ENCODE peak calls at places on chromosome 15, in seven cellular contexts. T, M, C, J, O, K and V are unnamed samples.

GRCh38 chr15:58243083-58243482 is 104.9 kb downstream of the AQP9 start:
- DNase-seq in T (no peak), M (no peak), C (no peak), J (no peak), O (no peak), K (no peak), V (no peak)

GRCh38 chr15:50880651-50881114 is 27.8 kb upstream of the AP4E1 start:
- DNase-seq in T (no peak), M (peak; percentile 54), C (peak; percentile 76), J (no peak), O (no peak), K (no peak), V (peak; percentile 70)

GRCh38 chr15:75230524-75231371 is 27.4 kb upstream of the GOLGA6C start:
- DNase-seq in T (no peak), M (no peak), C (no peak), J (no peak), O (no peak), K (peak; percentile 41), V (no peak)

GRCh38 chr15:51732661-51733060 is 4.8 kb downstream of the LYSMD2 start:
- DNase-seq in T (no peak), M (no peak), C (no peak), J (no peak), O (no peak), K (no peak), V (no peak)

GRCh38 chr15:41862515-41863116 is 24.0 kb downstream of the PLA2G4B start:
- DNase-seq in T (no peak), M (no peak), C (no peak), J (no peak), O (no peak), K (no peak), V (peak; percentile 11)

GRCh38 chr15:75043509-75044257 is 20.3 kb downstream of the PPCDC start:
- DNase-seq in T (peak; percentile 95), M (peak; percentile 99), C (peak; percentile 100), J (peak; percentile 95), O (peak; percentile 93), K (no peak), V (peak; percentile 98)

GRCh38 chr15:65095011-65095746 is 18.6 kb downstream of the KBTBD13 start:
- DNase-seq in T (no peak), M (no peak), C (no peak), J (no peak), O (no peak), K (no peak), V (no peak)

GRCh38 chr15:24761704-24762302 is 86.2 kb downstream of the NPAP1 start:
- DNase-seq in T (no peak), M (peak; percentile 1), C (peak; percentile 4), J (no peak), O (no peak), K (no peak), V (no peak)

GRCh38 chr15:74906193-74906449 is 530 bp downstream of the FAM219B start:
- DNase-seq in T (peak; percentile 35), M (no peak), C (no peak), J (no peak), O (no peak), K (peak; percentile 70), V (no peak)

GRCh38 chr15:80619677-80620076 is 75.4 kb upstream of the ABHD17C start:
- DNase-seq in T (no peak), M (no peak), C (no peak), J (no peak), O (no peak), K (peak; percentile 9), V (no peak)
- TF ChIP-seq CTCF in T (peak; percentile 58), M (no peak), C (peak; percentile 38), J (no peak), O (peak; percentile 39), K (peak; percentile 26), V (no peak)

DNA sequence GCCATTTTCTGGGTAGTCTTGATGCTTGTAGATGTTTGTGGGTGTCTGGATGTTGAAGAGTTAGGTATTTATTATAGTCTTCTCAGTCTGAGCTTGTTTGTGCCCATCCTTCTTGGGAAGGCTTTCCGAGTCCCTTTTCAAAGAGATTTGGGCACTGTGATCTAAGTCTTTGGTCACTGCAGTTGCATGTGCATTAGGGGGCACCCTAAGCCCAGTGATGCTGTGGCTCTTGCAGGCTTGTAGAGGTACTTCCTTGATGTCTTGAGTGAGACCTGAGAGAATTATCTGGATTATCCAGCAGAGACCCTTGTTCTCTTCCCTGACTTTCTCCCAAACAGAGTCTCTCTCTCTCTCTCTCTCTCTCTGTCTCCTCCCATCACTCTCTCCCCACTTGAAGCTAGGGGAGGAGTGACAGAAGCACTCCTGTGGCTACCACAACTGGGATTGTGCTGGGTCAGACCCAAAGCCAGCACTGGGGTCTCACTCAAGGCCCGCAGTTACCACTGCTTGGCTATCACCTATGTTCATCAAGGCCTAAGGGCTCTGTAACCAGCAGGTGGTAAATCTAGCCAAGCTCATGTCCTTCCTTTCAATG is 68.5 kb downstream of the TMCO5A start:
- DNase-seq in T (peak; percentile 50), M (peak; percentile 60), C (peak; percentile 83), J (no peak), O (peak; percentile 47), K (peak; percentile 81), V (peak; percentile 75)
- TF ChIP-seq CTCF in T (peak; percentile 71), M (peak; percentile 87), C (peak; percentile 80), J (no peak), O (peak; percentile 67), K (peak; percentile 82), V (peak; percentile 90)

DNA sequence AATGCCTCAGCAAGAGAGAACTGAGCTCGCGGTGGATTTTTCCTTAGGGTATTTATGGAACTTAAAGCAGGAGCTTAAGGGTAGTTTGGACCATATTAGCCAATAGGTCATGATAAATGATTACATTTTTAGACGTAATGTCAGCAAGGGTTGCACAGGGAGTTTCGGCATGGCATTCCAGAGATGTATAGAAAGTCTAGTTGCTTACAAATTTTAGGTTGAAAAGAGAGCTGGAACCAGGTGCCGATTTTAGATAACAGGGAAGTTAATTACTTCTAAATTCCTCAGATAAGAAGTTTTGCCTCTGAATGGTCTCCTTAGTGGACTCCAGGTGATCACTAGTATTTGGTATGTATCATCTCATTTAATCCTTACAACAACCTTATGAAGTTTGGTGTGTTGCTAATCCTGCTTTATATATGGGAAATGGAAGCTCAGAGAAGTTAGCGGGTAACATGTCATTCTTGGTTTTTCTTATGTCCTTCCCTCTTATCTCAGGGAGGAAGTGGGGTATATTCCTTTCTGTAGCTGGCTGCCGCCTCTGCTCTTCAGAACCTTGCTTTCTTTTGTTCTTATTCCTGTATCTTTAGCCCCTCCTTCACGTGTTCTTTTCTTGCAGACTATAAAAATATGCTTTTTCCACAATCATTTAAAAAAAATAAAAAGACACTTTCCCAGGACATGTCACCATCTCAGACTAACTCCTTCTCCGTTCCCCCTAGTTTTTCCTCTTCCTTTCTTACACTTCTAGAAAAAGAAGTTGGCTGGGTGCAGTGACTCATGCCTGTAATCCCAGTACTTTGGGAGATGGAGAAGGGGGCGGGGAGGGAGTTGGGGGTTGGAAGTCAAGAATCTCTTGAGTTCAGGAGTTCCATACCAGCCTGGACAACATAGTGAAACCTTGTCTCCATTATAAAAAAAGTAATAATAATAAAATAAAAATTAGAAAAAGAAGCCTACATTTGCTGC is 25.7 kb downstream of the IQGAP1 start:
- DNase-seq in T (no peak), M (peak; percentile 58), C (peak; percentile 77), J (no peak), O (no peak), K (no peak), V (peak; percentile 67)
- TF ChIP-seq CTCF in T (no peak), M (no peak), C (no peak), J (no peak), O (no peak), K (no peak), V (no peak)

GRCh38 chr15:39127925-39128617 is 452.8 kb upstream of the THBS1 start:
- DNase-seq in T (no peak), M (peak; percentile 99), C (peak; percentile 96), J (no peak), O (no peak), K (peak; percentile 16), V (peak; percentile 80)

GRCh38 chr15:39124155-39124924 is 456.5 kb upstream of the THBS1 start:
- DNase-seq in T (no peak), M (peak; percentile 81), C (peak; percentile 27), J (no peak), O (no peak), K (no peak), V (no peak)

GRCh38 chr15:39127151-39127815 is 453.6 kb upstream of the THBS1 start:
- DNase-seq in T (no peak), M (peak; percentile 76), C (no peak), J (no peak), O (no peak), K (no peak), V (no peak)

GRCh38 chr15:39124925-39125625 is 455.8 kb upstream of the THBS1 start:
- DNase-seq in T (no peak), M (peak; percentile 64), C (peak; percentile 45), J (no peak), O (no peak), K (no peak), V (no peak)

GRCh38 chr15:39125904-39126303 is 455.0 kb upstream of the THBS1 start:
- DNase-seq in T (no peak), M (peak; percentile 37), C (peak; percentile 57), J (no peak), O (peak; percentile 20), K (peak; percentile 63), V (peak; percentile 78)
- TF ChIP-seq CTCF in T (peak; percentile 63), M (peak; percentile 74), C (peak; percentile 67), J (no peak), O (peak; percentile 67), K (peak; percentile 82), V (peak; percentile 45)

DNA sequence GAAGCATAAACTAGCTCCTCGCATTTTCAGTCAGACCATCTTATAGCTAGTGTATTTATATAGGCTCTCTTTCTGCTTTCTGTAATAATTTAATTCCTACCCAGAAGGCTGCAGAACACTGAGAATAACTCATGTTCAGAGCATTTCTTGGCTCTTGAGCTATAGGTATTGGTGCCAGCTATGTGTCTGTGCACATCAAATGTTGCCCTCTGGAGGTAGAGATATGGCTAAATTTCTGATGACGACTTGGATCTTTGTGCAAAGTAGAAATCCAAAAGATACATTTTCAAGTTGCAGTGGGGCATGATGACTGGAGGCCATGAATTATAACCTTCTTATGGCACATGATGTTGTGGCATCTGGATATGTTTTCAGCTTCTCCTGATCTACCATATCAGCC is 336.2 kb upstream of the TPM1 start:
- DNase-seq in T (no peak), M (no peak), C (no peak), J (no peak), O (no peak), K (no peak), V (peak; percentile 5)
- TF ChIP-seq CTCF in T (peak; percentile 26), M (no peak), C (peak; percentile 14), J (no peak), O (no peak), K (no peak), V (no peak)

GRCh38 chr15:89129816-89130134 is 41.5 kb downstream of the ABHD2 start:
- DNase-seq in T (no peak), M (no peak), C (no peak), J (no peak), O (no peak), K (no peak), V (no peak)

GRCh38 chr15:89128320-89129122 is 40.3 kb downstream of the ABHD2 start:
- DNase-seq in T (no peak), M (peak; percentile 30), C (no peak), J (no peak), O (no peak), K (no peak), V (no peak)

GRCh38 chr15:89125038-89125826 is 37.0 kb downstream of the ABHD2 start:
- DNase-seq in T (no peak), M (no peak), C (no peak), J (no peak), O (peak; percentile 63), K (no peak), V (no peak)

GRCh38 chr15:89129123-89129815 is 41.0 kb downstream of the ABHD2 start:
- DNase-seq in T (peak; percentile 39), M (no peak), C (no peak), J (no peak), O (peak; percentile 64), K (peak; percentile 70), V (peak; percentile 60)

GRCh38 chr15:89127054-89127702 is 38.9 kb downstream of the ABHD2 start:
- DNase-seq in T (no peak), M (no peak), C (no peak), J (no peak), O (no peak), K (no peak), V (peak; percentile 30)
- TF ChIP-seq CTCF in T (no peak), M (peak; percentile 18), C (no peak), J (no peak), O (no peak), K (no peak), V (no peak)